ENCODE peak calls at places on chromosomes 12 and 14, in five cellular contexts. H is HFF-Myc, N is astrocyte of the spinal cord, F is foreskin fibroblast, T is AG09309. I is an unnamed sample.

GRCh38 chr14:70213721-70214282 is 25.1 kb upstream of the SLC8A3 start:
- DNase-seq in T (no peak), H (no peak), N (no peak), F (no peak), I (no peak)

GRCh38 chr12:77510985-77511384 is 319.7 kb upstream of the NAV3 start:
- DNase-seq in N (no peak), T (no peak), F (no peak), H (no peak), I (no peak)

GRCh38 chr14:63663428-63664142 is 21.9 kb upstream of the WDR89 start:
- DNase-seq in N (no peak), H (no peak), T (no peak), F (peak; percentile 17), I (no peak)

GRCh38 chr14:91250912-91251311 is 6.4 kb upstream of the GPR68 start:
- DNase-seq in T (no peak), F (peak; percentile 52), H (peak; percentile 73), N (no peak), I (no peak)

GRCh38 chr12:124458220-124458991 is 109.0 kb downstream of the NCOR2 start:
- DNase-seq in F (no peak), T (no peak), H (no peak), N (no peak), I (no peak)

GRCh38 chr14:74645244-74645643 is 33.2 kb upstream of the LTBP2 start:
- DNase-seq in T (no peak), N (no peak), F (no peak), H (no peak), I (no peak)

GRCh38 chr12:49039421-49040363 is 20.9 kb downstream of the KMT2D start:
- DNase-seq in T (no peak), F (no peak), N (no peak), H (no peak), I (no peak)

GRCh38 chr12:6038160-6038559 is 86.3 kb downstream of the VWF start:
- DNase-seq in H (no peak), F (peak; percentile 61), N (peak; percentile 76), T (no peak), I (peak; percentile 86)

GRCh38 chr12:2246358-2246757 is 193.6 kb downstream of the CACNA1C start:
- DNase-seq in T (no peak), N (no peak), H (no peak), F (no peak), I (no peak)

GRCh38 chr14:48963231-48963630 is 622.9 kb downstream of the RPS29 start:
- DNase-seq in H (no peak), N (no peak), T (no peak), F (no peak), I (no peak)

GRCh38 chr14:32611752-32612151 is 282.7 kb downstream of the AKAP6 start:
- DNase-seq in N (peak; percentile 77), F (peak; percentile 91), H (no peak), T (peak; percentile 62), I (peak; percentile 80)

GRCh38 chr14:103897075-103897947 is 30.9 kb upstream of the TDRD9 start:
- DNase-seq in N (no peak), T (no peak), F (no peak), H (no peak), I (no peak)

GRCh38 chr14:32217301-32217700 is 14.2 kb upstream of the RNU6-8 start:
- DNase-seq in H (no peak), T (no peak), N (no peak), F (no peak), I (no peak)

GRCh38 chr14:94288610-94289465 is 4.2 kb downstream of the SERPINA10 start:
- DNase-seq in T (no peak), F (no peak), N (no peak), H (no peak), I (no peak)
- TF ChIP-seq CTCF in T (no peak), F (no peak), N (no peak), H (no peak), I (no peak)

GRCh38 chr12:126663304-126664094 is 1598.3 kb downstream of the AACS start:
- DNase-seq in H (peak; percentile 11), N (peak; percentile 43), F (peak; percentile 7), T (no peak), I (peak; percentile 57)
- TF ChIP-seq CTCF in H (peak; percentile 32), N (peak; percentile 43), F (no peak), T (peak; percentile 30), I (peak; percentile 31)

GRCh38 chr12:613996-614726 is 49.1 kb downstream of the NINJ2 start:
- DNase-seq in H (no peak), F (peak; percentile 33), T (no peak), N (peak; percentile 23), I (peak; percentile 14)
- TF ChIP-seq CTCF in H (peak; percentile 26), F (peak; percentile 5), T (peak; percentile 23), N (peak; percentile 58), I (no peak)

GRCh38 chr14:61553730-61554641 is 141.3 kb upstream of the HIF1A start:
- DNase-seq in F (peak; percentile 98), T (peak; percentile 100), H (peak; percentile 66), N (peak; percentile 98), I (peak; percentile 97)
- TF ChIP-seq CTCF in F (no peak), T (no peak), H (no peak), N (no peak), I (no peak)

GRCh38 chr12:93802698-93803097 is 125.5 kb downstream of the CRADD start:
- DNase-seq in N (peak; percentile 46), F (peak; percentile 78), H (no peak), T (no peak), I (peak; percentile 42)
- TF ChIP-seq CTCF in N (peak; percentile 45), F (peak; percentile 53), H (no peak), T (peak; percentile 55), I (no peak)

GRCh38 chr14:93029911-93030555 is 85.7 kb downstream of the ITPK1 start:
- DNase-seq in T (no peak), H (no peak), N (no peak), F (no peak), I (no peak)
- TF ChIP-seq CTCF in T (no peak), H (no peak), N (no peak), F (no peak), I (no peak)

GRCh38 chr12:80151131-80151530 is 51.8 kb downstream of the OTOGL start:
- DNase-seq in F (no peak), H (no peak), T (no peak), N (no peak), I (no peak)

GRCh38 chr12:80157640-80158039 is 58.3 kb downstream of the OTOGL start:
- DNase-seq in T (no peak), N (peak; percentile 8), F (peak; percentile 24), H (no peak), I (no peak)

GRCh38 chr12:80154261-80154660 is 54.9 kb downstream of the OTOGL start:
- DNase-seq in N (peak; percentile 16), T (no peak), F (peak; percentile 6), H (no peak), I (no peak)

GRCh38 chr12:80161612-80162011 is 62.3 kb downstream of the OTOGL start:
- DNase-seq in F (peak; percentile 61), T (no peak), H (no peak), N (no peak), I (no peak)

GRCh38 chr12:80156306-80156705 is 57.0 kb downstream of the OTOGL start:
- DNase-seq in F (no peak), N (no peak), H (no peak), T (no peak), I (no peak)
- TF ChIP-seq CTCF in F (no peak), N (no peak), H (no peak), T (no peak), I (no peak)

DNA sequence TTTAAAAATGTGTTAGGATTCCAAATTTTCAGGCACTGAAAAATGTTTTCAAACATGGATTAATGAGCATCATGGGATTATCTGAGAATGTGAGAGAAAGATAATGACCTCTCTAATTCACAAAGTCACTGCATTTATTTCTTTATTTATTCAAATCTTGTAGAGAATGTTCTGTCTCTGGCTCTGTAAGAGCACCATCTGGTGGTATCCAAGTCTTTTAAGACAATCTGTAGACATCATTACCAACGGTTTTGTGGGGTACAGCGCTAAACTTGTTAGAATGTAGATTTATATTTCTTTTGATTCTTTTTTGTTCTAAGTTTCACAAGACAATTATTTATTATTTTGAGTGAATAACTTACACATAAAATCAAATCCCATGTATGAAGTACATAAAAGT is 956.0 kb upstream of the NOVA1 start:
- DNase-seq in N (peak; percentile 6), H (no peak), T (no peak), F (no peak), I (peak; percentile 13)
- TF ChIP-seq CTCF in N (peak; percentile 39), H (no peak), T (no peak), F (no peak), I (peak; percentile 22)

DNA sequence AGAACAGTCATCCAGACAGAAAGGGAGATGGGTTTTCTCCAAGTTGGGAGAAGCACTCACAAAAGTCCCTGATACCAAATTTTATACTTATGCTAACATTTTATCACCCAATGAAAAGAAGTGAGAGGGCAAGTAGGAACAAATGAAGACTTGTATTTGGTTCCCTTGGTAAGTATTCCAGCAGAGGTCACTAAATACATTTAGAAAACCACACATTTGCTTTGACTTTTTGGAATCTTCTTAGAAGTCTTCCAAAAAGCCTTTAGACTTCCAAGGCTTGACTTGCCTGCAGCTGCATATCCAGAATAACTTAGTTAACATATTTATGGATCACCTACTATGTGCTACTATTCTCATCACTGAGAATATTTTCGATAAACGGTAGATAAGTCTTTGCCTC is 3.1 kb upstream of the GYS2 start:
- DNase-seq in N (peak; percentile 33), T (peak; percentile 7), H (peak; percentile 5), F (peak; percentile 17), I (peak; percentile 26)
- TF ChIP-seq CTCF in N (peak; percentile 28), T (peak; percentile 28), H (peak; percentile 11), F (no peak), I (peak; percentile 10)

DNA sequence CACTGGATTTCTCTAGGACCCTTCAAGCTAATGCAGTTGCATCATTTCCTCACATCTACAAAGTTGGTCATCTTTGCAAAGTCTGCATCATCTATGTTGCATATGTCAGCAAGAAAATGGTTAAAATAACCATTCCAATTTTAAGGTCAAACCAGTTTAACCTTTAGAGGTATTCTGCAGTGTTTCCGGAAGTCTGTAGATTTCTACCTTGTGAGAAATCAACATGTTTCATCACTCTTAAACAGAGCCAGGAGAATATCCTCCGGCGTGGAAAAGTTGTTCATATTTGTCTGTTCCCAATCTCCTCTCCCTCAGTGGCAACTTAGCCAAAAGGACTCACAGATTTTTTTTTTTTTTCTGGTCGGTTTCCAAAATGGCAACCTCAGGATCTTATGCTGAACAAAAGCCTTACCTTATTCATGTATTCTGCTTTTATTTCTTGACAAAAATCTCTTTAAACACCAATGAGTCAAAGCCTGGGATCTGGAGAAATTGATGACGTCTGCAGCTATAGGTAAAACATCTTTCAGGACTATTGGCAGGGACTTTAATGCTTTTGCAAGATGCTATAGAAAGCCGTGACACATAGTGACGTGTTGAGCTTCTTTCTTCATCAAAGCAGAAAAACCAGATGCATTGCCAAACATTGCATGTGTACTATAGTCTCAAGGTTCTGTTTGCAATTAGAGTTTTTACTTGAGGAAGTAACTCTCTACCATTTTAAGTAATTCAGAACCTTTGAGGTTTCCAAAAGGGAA is 16.0 kb upstream of the CDK17 start:
- DNase-seq in N (peak; percentile 80), F (peak; percentile 95), H (peak; percentile 75), T (peak; percentile 86), I (peak; percentile 97)
- TF ChIP-seq CTCF in N (no peak), F (no peak), H (no peak), T (no peak), I (no peak)

I was measured in MCF 10A.